ENCODE peak calls at places on chromosome 15, in four cellular contexts. One of them, this sample, is unnamed.

GRCh38 chr15:51004103-51004536 is 90.6 kb downstream of the TNFAIP8L3 start:
- DNase-seq in spleen: no peak
- DNase-seq in body of pancreas: no peak
- DNase-seq in uterus: no peak
- DNase-seq in this sample: no peak

GRCh38 chr15:31317033-31317979 is 9.3 kb upstream of the KLF13 start:
- DNase-seq in spleen: no peak
- DNase-seq in uterus: no peak
- DNase-seq in body of pancreas: no peak
- DNase-seq in this sample: no peak

GRCh38 chr15:66233487-66234415 is 19.8 kb downstream of the MEGF11 start:
- DNase-seq in spleen: peak; percentile 38
- DNase-seq in uterus: no peak
- DNase-seq in body of pancreas: no peak
- DNase-seq in this sample: no peak

GRCh38 chr15:99122831-99123705 is 18.2 kb downstream of the SYNM start:
- DNase-seq in spleen: no peak
- DNase-seq in body of pancreas: no peak
- DNase-seq in uterus: no peak
- DNase-seq in this sample: no peak

GRCh38 chr15:81091889-81092558 is 42.0 kb upstream of the CFAP161 start:
- DNase-seq in body of pancreas: peak; percentile 58
- DNase-seq in uterus: peak; percentile 36
- DNase-seq in spleen: no peak
- DNase-seq in this sample: peak; percentile 32

GRCh38 chr15:50249704-50250103 is 15.8 kb downstream of the HDC start:
- DNase-seq in uterus: no peak
- DNase-seq in spleen: no peak
- DNase-seq in body of pancreas: no peak
- DNase-seq in this sample: no peak

GRCh38 chr15:98597666-98598065 is 50.7 kb upstream of the IGF1R start:
- DNase-seq in body of pancreas: no peak
- DNase-seq in spleen: no peak
- DNase-seq in uterus: no peak
- DNase-seq in this sample: no peak

GRCh38 chr15:86550075-86550474 is 470.4 kb downstream of the AGBL1 start:
- DNase-seq in uterus: no peak
- DNase-seq in body of pancreas: no peak
- DNase-seq in spleen: no peak
- DNase-seq in this sample: no peak

GRCh38 chr15:63291507-63291906 is 14.1 kb downstream of the APH1B start:
- DNase-seq in uterus: no peak
- DNase-seq in body of pancreas: no peak
- DNase-seq in spleen: no peak
- DNase-seq in this sample: no peak

GRCh38 chr15:63048115-63048985 is 5.8 kb downstream of the TPM1 start:
- DNase-seq in spleen: peak; percentile 97
- DNase-seq in uterus: peak; percentile 93
- DNase-seq in body of pancreas: peak; percentile 94
- DNase-seq in this sample: peak; percentile 90

GRCh38 chr15:73628976-73629854 is 4.0 kb downstream of the NPTN start:
- DNase-seq in body of pancreas: no peak
- DNase-seq in uterus: no peak
- DNase-seq in spleen: no peak
- DNase-seq in this sample: no peak

GRCh38 chr15:81108427-81108826 is 25.6 kb upstream of the CFAP161 start:
- DNase-seq in uterus: no peak
- DNase-seq in body of pancreas: no peak
- DNase-seq in spleen: no peak
- DNase-seq in this sample: no peak

GRCh38 chr15:30063829-30064559 is 18.8 kb upstream of the GOLGA8J start:
- DNase-seq in spleen: no peak
- DNase-seq in body of pancreas: no peak
- DNase-seq in uterus: no peak
- DNase-seq in this sample: no peak

GRCh38 chr15:98217356-98217755 is 256.9 kb downstream of the ARRDC4 start:
- DNase-seq in spleen: no peak
- DNase-seq in uterus: no peak
- DNase-seq in body of pancreas: no peak
- DNase-seq in this sample: no peak

GRCh38 chr15:49242820-49243219 is 72.8 kb downstream of the GALK2 start:
- DNase-seq in spleen: no peak
- DNase-seq in body of pancreas: no peak
- DNase-seq in uterus: peak; percentile 24
- DNase-seq in this sample: peak; percentile 41

GRCh38 chr15:67152429-67152828 is 87.0 kb downstream of the SMAD3 start:
- DNase-seq in spleen: no peak
- DNase-seq in uterus: no peak
- DNase-seq in body of pancreas: no peak
- DNase-seq in this sample: no peak

GRCh38 chr15:29037997-29038700 is 152.4 kb downstream of the APBA2 start:
- DNase-seq in body of pancreas: no peak
- DNase-seq in spleen: peak; percentile 16
- DNase-seq in uterus: no peak
- DNase-seq in this sample: no peak

DNA sequence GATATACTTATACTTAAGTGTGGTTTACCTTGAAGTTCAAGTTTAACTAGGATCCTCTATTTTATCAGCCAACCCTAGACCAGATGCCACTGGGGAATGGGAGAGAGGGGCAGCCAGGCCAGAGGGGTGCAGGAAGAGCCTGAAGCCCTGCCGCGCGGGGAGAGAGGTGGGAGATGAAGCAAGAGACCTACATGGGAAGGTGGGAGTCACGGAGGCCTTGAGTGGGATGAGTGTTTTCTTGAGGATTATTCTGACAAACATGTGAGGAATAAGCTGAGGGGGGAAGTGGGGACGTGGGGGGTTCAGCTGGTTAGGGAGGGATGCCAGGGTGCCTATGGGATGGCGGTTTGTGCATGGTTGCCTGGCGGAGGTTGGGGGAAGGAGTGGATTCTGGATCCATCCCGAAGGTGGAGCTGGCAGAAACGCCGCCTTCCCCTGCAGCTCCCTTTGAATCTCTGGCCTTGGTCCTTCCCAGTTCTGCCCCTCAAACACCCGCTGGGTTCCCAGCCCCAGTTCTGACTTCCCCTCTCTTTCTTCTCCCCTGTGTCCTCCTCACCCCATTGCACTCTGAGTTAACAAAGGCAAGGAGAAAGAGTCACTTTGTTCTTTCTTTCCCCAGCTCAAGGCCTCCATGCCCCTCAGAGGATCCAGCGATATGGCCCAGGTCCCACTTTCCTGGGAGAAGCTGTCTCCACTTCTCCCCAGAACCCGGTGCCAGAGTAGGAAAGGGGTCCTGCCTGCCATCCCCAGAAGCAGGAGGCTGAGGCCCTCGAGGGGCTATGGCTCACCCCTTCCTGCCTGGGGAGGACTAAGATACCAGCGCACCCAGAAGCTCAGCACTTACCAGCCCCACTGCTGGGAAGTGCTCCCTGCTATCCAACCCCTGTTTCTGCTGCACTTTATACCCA is 274.2 kb downstream of the UACA start:
- DNase-seq in spleen: peak; percentile 70
- DNase-seq in uterus: no peak
- DNase-seq in body of pancreas: no peak
- DNase-seq in this sample: peak; percentile 19
- TF ChIP-seq POLR2A in spleen: no peak
- TF ChIP-seq POLR2A in uterus: no peak
- TF ChIP-seq POLR2A in body of pancreas: no peak
- TF ChIP-seq POLR2A in this sample: no peak

GRCh38 chr15:47705601-47706000 is 11.7 kb upstream of the SEMA6D start:
- DNase-seq in spleen: no peak
- DNase-seq in uterus: no peak
- DNase-seq in body of pancreas: no peak
- DNase-seq in this sample: no peak

GRCh38 chr15:47711654-47712053 is 5.7 kb upstream of the SEMA6D start:
- DNase-seq in spleen: no peak
- DNase-seq in uterus: no peak
- DNase-seq in body of pancreas: no peak
- DNase-seq in this sample: no peak

GRCh38 chr15:47708595-47708994 is 8.7 kb upstream of the SEMA6D start:
- DNase-seq in spleen: no peak
- DNase-seq in uterus: no peak
- DNase-seq in body of pancreas: no peak
- DNase-seq in this sample: no peak

DNA sequence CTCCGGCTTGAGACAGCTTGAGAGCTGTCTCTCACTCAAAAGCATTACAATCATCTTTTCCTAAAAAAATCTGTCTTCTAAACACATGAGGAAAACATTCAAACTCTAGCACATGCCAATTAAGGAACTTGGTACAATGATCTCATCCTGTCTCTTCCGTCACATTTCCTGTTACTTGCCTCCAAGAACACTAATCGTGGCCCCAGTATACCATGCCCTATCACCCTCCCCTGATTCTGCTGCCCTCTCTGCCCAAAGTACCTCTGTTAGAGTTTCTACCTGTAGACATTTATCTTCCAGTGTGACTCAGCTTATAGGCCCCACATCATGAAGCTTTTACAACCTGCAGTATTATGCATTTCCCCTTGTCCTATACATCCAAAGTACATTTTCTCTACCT is 9.2 kb upstream of the SEMA6D start:
- DNase-seq in body of pancreas: no peak
- DNase-seq in spleen: no peak
- DNase-seq in uterus: no peak
- DNase-seq in this sample: no peak
- H3K27ac ChIP-seq in body of pancreas: no peak overlapping the region
- H3K27ac ChIP-seq in spleen: no peak overlapping the region
- H3K27ac ChIP-seq in uterus: no peak overlapping the region
- H3K27ac ChIP-seq in this sample: no peak overlapping the region

GRCh38 chr15:64460737-64461576 is 579 bp downstream of the ZNF609 start:
- DNase-seq in body of pancreas: peak; percentile 27
- DNase-seq in spleen: no peak
- DNase-seq in uterus: peak; percentile 39
- DNase-seq in this sample: no peak
- TF ChIP-seq CTCF in body of pancreas: no peak
- TF ChIP-seq CTCF in spleen: no peak
- TF ChIP-seq CTCF in uterus: peak; percentile 23
- TF ChIP-seq CTCF in this sample: peak; percentile 11

GRCh38 chr15:88449581-88449980 is 17.6 kb downstream of the MRPL46 start:
- DNase-seq in uterus: no peak
- DNase-seq in body of pancreas: no peak
- DNase-seq in spleen: no peak
- DNase-seq in this sample: no peak

GRCh38 chr15:88450125-88450798 is 16.9 kb downstream of the MRPL46 start:
- DNase-seq in spleen: peak; percentile 78
- DNase-seq in body of pancreas: peak; percentile 52
- DNase-seq in uterus: peak; percentile 52
- DNase-seq in this sample: peak; percentile 65

GRCh38 chr15:88456733-88457132 is 10.5 kb downstream of the MRPL46 start:
- DNase-seq in spleen: no peak
- DNase-seq in body of pancreas: no peak
- DNase-seq in uterus: no peak
- DNase-seq in this sample: no peak

GRCh38 chr15:88454231-88454630 is 13.0 kb downstream of the MRPL46 start:
- DNase-seq in uterus: no peak
- DNase-seq in spleen: no peak
- DNase-seq in body of pancreas: no peak
- DNase-seq in this sample: no peak

GRCh38 chr15:88454867-88455810 is 12.0 kb downstream of the MRPL46 start:
- DNase-seq in uterus: peak; percentile 48
- DNase-seq in body of pancreas: peak; percentile 67
- DNase-seq in spleen: no peak
- DNase-seq in this sample: peak; percentile 41
- TF ChIP-seq POLR2A in uterus: no peak
- TF ChIP-seq POLR2A in body of pancreas: no peak
- TF ChIP-seq POLR2A in spleen: no peak
- TF ChIP-seq POLR2A in this sample: no peak

DNA sequence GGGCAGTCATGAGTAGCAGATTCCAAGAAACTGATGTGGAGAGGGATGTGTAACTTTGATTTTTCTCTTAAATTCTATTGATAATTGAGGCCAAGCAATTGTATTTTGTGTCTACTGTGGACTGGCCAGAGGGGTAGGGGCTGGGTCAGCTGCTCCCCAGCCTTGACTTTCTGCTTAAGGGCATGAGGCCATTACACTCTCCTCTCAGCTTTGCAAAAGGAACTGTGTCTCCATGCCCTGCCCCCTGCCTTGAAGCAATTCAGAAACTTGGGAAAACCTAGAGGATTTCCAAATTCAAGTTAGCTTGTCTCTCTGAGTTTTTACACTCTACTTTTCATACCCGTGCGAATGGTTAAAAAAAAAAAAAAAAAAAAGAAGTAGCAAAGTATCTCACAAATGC is 38.6 kb downstream of the ONECUT1 start:
- DNase-seq in body of pancreas: no peak
- DNase-seq in spleen: no peak
- DNase-seq in uterus: no peak
- DNase-seq in this sample: no peak
- H3K27ac ChIP-seq in body of pancreas: no peak overlapping the region
- H3K27ac ChIP-seq in spleen: no peak overlapping the region
- H3K27ac ChIP-seq in uterus: no peak overlapping the region
- H3K27ac ChIP-seq in this sample: no peak overlapping the region

GRCh38 chr15:85462029-85462428 is 81.6 kb downstream of the AKAP13 start:
- DNase-seq in body of pancreas: no peak
- DNase-seq in spleen: no peak
- DNase-seq in uterus: no peak
- DNase-seq in this sample: no peak

GRCh38 chr15:85458764-85459163 is 78.4 kb downstream of the AKAP13 start:
- DNase-seq in body of pancreas: no peak
- DNase-seq in uterus: no peak
- DNase-seq in spleen: no peak
- DNase-seq in this sample: no peak

GRCh38 chr15:85463273-85463937 is 83.0 kb downstream of the AKAP13 start:
- DNase-seq in body of pancreas: no peak
- DNase-seq in uterus: no peak
- DNase-seq in spleen: no peak
- DNase-seq in this sample: no peak

GRCh38 chr15:85463976-85464375 is 83.6 kb downstream of the AKAP13 start:
- DNase-seq in uterus: no peak
- DNase-seq in spleen: no peak
- DNase-seq in body of pancreas: no peak
- DNase-seq in this sample: no peak

DNA sequence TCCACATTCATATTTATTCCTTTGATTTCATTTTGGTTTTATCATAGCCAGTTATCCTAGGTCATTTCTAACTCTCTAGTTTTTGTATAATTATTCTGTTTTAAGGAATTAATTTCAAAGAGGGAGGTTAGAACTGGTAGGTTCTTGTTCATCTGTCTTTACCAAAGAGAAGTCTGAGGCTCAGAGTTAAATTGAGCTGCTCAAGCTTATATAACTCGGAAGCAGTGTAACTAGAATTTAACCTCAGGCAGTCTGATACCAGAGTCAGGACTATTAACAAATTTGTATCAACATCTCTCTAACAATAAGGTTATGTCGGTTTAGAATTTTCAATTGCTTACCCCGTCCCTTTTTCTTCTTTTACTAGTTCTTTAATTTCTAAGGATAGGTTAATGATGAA is 84.1 kb downstream of the AKAP13 start:
- DNase-seq in spleen: no peak
- DNase-seq in body of pancreas: no peak
- DNase-seq in uterus: no peak
- DNase-seq in this sample: no peak
- TF ChIP-seq CTCF in spleen: no peak
- TF ChIP-seq CTCF in body of pancreas: no peak
- TF ChIP-seq CTCF in uterus: no peak
- TF ChIP-seq CTCF in this sample: no peak

This sample was measured in heart left ventricle.